ENCODE peak calls at places on chromosomes 5 and 9, in eight cellular contexts. R is pancreas; L is GM23338; B is Panc1; W is CD8-positive, alpha-beta T cell; I is dorsolateral prefrontal cortex; E is AG04450; V is effector memory CD4-positive, alpha-beta T cell. T is an unnamed sample.
A peak's percentile ranks its signal among the peaks of the same experiment; 100 is the strongest.

GRCh38 chr5:150562832-150563231 is 54.9 kb downstream of the NDST1 start:
- DNase-seq in V (no peak), B (peak; percentile 59), W (no peak), L (peak; percentile 79), E (no peak), R (no peak), I (no peak), T (no peak)

GRCh38 chr5:173771058-173771742 is 116.9 kb upstream of the CPEB4 start:
- DNase-seq in L (peak; percentile 47), W (no peak), V (no peak), B (no peak), E (no peak), I (no peak), R (no peak), T (no peak)

GRCh38 chr9:87594662-87595061 is 97.0 kb downstream of the DAPK1 start:
- DNase-seq in V (no peak), L (no peak), E (no peak), B (no peak), I (no peak), R (no peak), W (no peak), T (no peak)

GRCh38 chr5:174145821-174146220 is 100.3 kb downstream of the NSG2 start:
- DNase-seq in W (no peak), B (no peak), I (peak; percentile 96), V (no peak), L (peak; percentile 70), R (no peak), E (no peak), T (no peak)

GRCh38 chr9:71767421-71768321 is 642 bp downstream of the CEMIP2 start:
- DNase-seq in B (no peak), L (peak; percentile 67), V (no peak), I (no peak), W (peak; percentile 20), R (peak; percentile 61), E (no peak), T (no peak)

GRCh38 chr5:83972236-83972635 is 251.6 kb upstream of the HAPLN1 start:
- DNase-seq in L (no peak), W (no peak), V (no peak), B (no peak), I (no peak), E (no peak), R (no peak), T (no peak)

GRCh38 chr9:136858844-136859757 is 7.0 kb downstream of the MAMDC4 start:
- DNase-seq in I (peak; percentile 84), V (no peak), R (peak; percentile 96), B (no peak), E (no peak), L (no peak), W (no peak), T (no peak)

GRCh38 chr9:7293091-7293490 is 506.5 kb downstream of the DMAC1 start:
- DNase-seq in R (no peak), V (no peak), L (no peak), W (no peak), B (no peak), I (no peak), E (no peak), T (no peak)

GRCh38 chr9:124968238-124968637 is 27.4 kb upstream of the GOLGA1 start:
- DNase-seq in B (no peak), V (no peak), I (no peak), R (no peak), E (no peak), L (no peak), W (no peak), T (no peak)

GRCh38 chr5:169717298-169717697 is 80.2 kb downstream of the DOCK2 start:
- DNase-seq in R (no peak), I (no peak), B (no peak), W (no peak), V (no peak), E (no peak), L (no peak), T (no peak)

GRCh38 chr9:121503443-121503842 is 3.8 kb upstream of the GGTA1 start:
- DNase-seq in V (no peak), B (no peak), E (no peak), I (no peak), L (no peak), W (no peak), R (no peak), T (no peak)

GRCh38 chr9:75167281-75167680 is 79.0 kb downstream of the OSTF1 start:
- DNase-seq in E (no peak), V (no peak), I (no peak), R (no peak), L (no peak), W (no peak), B (no peak), T (no peak)

GRCh38 chr5:40906351-40906751 is 2.9 kb upstream of the C7 start:
- DNase-seq in B (no peak), V (no peak), L (no peak), E (no peak), W (no peak), R (no peak), I (no peak), T (no peak)

GRCh38 chr5:135303582-135304173 is 95.4 kb downstream of the MACROH2A1 start:
- DNase-seq in L (peak; percentile 17), E (no peak), W (no peak), V (no peak), I (no peak), R (no peak), B (no peak), T (no peak)

GRCh38 chr9:98568234-98568922 is 140.4 kb downstream of the GABBR2 start:
- DNase-seq in I (no peak), R (no peak), V (no peak), L (no peak), E (no peak), B (no peak), W (no peak), T (peak; percentile 34)

GRCh38 chr5:176860381-176860780 is 38.8 kb downstream of the HK3 start:
- DNase-seq in E (no peak), W (no peak), R (peak; percentile 51), L (no peak), B (no peak), I (no peak), V (no peak), T (no peak)

GRCh38 chr5:176855598-176855997 is 43.5 kb downstream of the HK3 start:
- DNase-seq in W (no peak), V (no peak), L (no peak), R (peak; percentile 50), E (no peak), I (no peak), B (no peak), T (no peak)

GRCh38 chr5:176859916-176860315 is 39.2 kb downstream of the HK3 start:
- DNase-seq in R (peak; percentile 53), W (no peak), I (no peak), B (no peak), E (no peak), V (no peak), L (no peak), T (no peak)

GRCh38 chr5:176856746-176857145 is 42.4 kb downstream of the HK3 start:
- DNase-seq in W (no peak), E (no peak), R (peak; percentile 32), B (no peak), V (no peak), L (no peak), I (no peak), T (no peak)

GRCh38 chr5:176857514-176858273 is 41.5 kb downstream of the HK3 start:
- DNase-seq in E (no peak), L (no peak), R (peak; percentile 38), V (no peak), I (no peak), W (no peak), B (no peak), T (no peak)
- H3K27me3 ChIP-seq in E (peaks cover 43% of the 10 kb centered on the region), L (no peaks in the 10 kb centered on the region), R (no peaks in the 10 kb centered on the region), V (peaks cover 10% of the 10 kb centered on the region), I (peaks cover 2% of the 10 kb centered on the region), W (no peaks in the 10 kb centered on the region), B (no peaks in the 10 kb centered on the region), T (no peaks in the 10 kb centered on the region)

DNA sequence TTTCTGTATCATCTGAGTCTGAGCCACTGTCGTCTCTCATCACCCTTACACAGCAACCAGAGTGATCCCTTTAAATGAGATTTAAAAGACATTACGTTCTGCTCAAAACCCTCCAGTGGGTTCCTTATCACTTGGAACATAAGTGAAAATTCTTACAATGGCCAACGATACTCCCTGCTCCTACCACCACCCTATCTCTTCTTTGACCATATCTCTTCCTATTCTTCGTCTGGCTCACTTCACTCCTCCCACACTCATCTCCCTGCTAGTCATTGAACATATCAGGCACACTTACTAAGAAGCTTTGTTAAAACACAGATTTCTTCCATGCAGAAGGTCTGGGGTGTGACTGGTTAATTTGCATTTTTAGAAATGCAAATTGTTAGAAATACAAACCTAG is 166.6 kb upstream of the CD180 start:
- DNase-seq in B (no peak), V (no peak), W (no peak), L (no peak), R (no peak), E (no peak), I (no peak), T (no peak)
- H3K27me3 ChIP-seq in B (no peaks in the 10 kb centered on the region), V (no peaks in the 10 kb centered on the region), W (no peaks in the 10 kb centered on the region), L (no peaks in the 10 kb centered on the region), R (no peaks in the 10 kb centered on the region), E (no peaks in the 10 kb centered on the region), I (no peaks in the 10 kb centered on the region), T (no peaks in the 10 kb centered on the region)

GRCh38 chr9:1024112-1024511 is 26.0 kb upstream of the DMRT2 start:
- DNase-seq in E (no peak), B (no peak), W (no peak), R (no peak), L (no peak), I (no peak), V (no peak), T (no peak)

GRCh38 chr9:1013018-1013417 is 36.6 kb downstream of the DMRT3 start:
- DNase-seq in B (no peak), W (no peak), R (no peak), I (no peak), L (no peak), E (no peak), V (no peak), T (no peak)

DNA sequence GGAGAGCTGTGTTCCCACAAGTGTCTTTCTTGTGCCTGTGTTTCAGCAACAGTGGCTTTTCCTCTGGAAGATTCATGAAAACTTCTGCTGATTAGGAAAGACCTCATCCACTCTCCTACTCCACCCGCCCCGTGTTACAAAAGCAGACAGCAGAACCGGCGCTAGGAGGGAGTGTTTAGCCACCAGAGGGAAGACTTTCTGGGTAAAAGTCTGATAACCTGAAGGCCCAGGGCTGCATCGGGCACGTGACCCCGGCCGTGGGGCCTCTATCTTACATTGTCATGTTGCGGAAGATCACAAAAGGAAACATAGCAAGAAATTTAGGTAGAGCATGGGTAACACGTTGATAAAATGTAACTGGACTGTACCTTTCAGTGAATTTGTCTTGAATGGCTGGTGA is 32.0 kb upstream of the DMRT2 start:
- DNase-seq in B (no peak), R (no peak), V (no peak), W (no peak), L (peak; percentile 88), E (no peak), I (no peak), T (no peak)
- H3K27me3 ChIP-seq in B (no peaks in the 10 kb centered on the region), R (no peaks in the 10 kb centered on the region), V (no peaks in the 10 kb centered on the region), W (peaks cover 4% of the 10 kb centered on the region), L (no peaks in the 10 kb centered on the region), E (no peaks in the 10 kb centered on the region), I (peaks cover 6% of the 10 kb centered on the region), T (no peaks in the 10 kb centered on the region)

DNA sequence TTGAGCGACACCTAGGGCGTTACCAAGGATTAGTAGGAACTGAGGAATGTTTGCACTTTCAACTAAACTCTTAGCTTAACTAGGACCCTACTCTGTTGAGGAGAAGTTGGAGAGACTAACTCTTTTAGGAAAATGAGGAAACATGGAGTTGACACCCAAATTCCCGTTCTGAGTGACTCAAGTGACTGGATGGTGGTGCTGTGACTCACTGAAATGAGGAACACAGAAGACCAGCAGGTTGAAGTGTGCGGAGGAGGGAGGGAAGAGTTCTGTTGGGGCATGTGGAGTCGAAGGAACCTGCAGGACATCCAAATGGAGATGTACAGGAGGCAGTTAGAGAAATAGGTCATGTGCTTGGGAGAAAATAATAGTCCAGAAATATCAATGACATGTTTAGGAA is 8.1 kb downstream of the HEXB start:
- DNase-seq in B (no peak), W (no peak), R (no peak), E (no peak), V (no peak), I (no peak), L (no peak), T (no peak)
- H3K27me3 ChIP-seq in B (no peaks in the 10 kb centered on the region), W (no peaks in the 10 kb centered on the region), R (no peaks in the 10 kb centered on the region), E (no peaks in the 10 kb centered on the region), V (no peaks in the 10 kb centered on the region), I (no peaks in the 10 kb centered on the region), L (no peaks in the 10 kb centered on the region), T (no peaks in the 10 kb centered on the region)